ENCODE peak calls at places on chromosomes 2 and 18, in four cellular contexts. V is HCT116, H is PC-9, B is mammary epithelial cell. N is an unnamed sample.

GRCh38 chr18:8814206-8814605 is 108.8 kb downstream of the MTCL1 start:
- DNase-seq in V (no peak), H (no peak), B (no peak), N (no peak)

GRCh38 chr18:30730915-30731314 is 311.6 kb downstream of the DSC3 start:
- DNase-seq in V (no peak), H (no peak), B (no peak), N (no peak)

GRCh38 chr2:45904267-45904921 is 252.9 kb downstream of the PRKCE start:
- DNase-seq in V (no peak), H (no peak), B (no peak), N (no peak)

GRCh38 chr2:216499641-216500218 is 1.1 kb downstream of the RPL37A start:
- DNase-seq in V (no peak), H (no peak), B (no peak), N (no peak)

GRCh38 chr2:98282109-98282508 is 64.1 kb upstream of the CNGA3 start:
- DNase-seq in V (no peak), H (no peak), B (peak), N (no peak)

GRCh38 chr2:40259900-40260299 is 192.0 kb downstream of the SLC8A1 start:
- DNase-seq in V (no peak), H (no peak), B (no peak), N (no peak)

GRCh38 chr2:37653805-37654378 is 17.6 kb downstream of the CDC42EP3 start:
- DNase-seq in V (no peak), H (no peak), B (peak), N (no peak)

GRCh38 chr2:170968205-170969003 is 39.4 kb downstream of the GORASP2 start:
- DNase-seq in V (no peak), H (no peak), B (no peak), N (no peak)

GRCh38 chr2:240992572-240993291 is 5.7 kb upstream of the SNED1 start:
- DNase-seq in V (no peak), H (no peak), B (no peak), N (no peak)

GRCh38 chr2:68330691-68331090 is 10.9 kb upstream of the CNRIP1 start:
- DNase-seq in V (no peak), H (no peak), B (no peak), N (no peak)

GRCh38 chr2:79860233-79861058 is 347.6 kb downstream of the CTNNA2 start:
- DNase-seq in V (no peak), H (no peak), B (no peak), N (no peak)

GRCh38 chr2:103860016-103860415 is 993.9 kb upstream of the POU3F3 start:
- DNase-seq in V (no peak), H (no peak), B (no peak), N (no peak)

GRCh38 chr2:239725551-239725890 is 299.6 kb downstream of the NDUFA10 start:
- DNase-seq in V (no peak), H (no peak), B (no peak), N (no peak)

GRCh38 chr2:43142921-43143438 is 83.4 kb downstream of the ZFP36L2 start:
- DNase-seq in V (peak), H (peak), B (no peak), N (no peak)

GRCh38 chr2:26033270-26033768 is 565 bp upstream of the RAB10 start:
- DNase-seq in V (peak), H (peak), B (peak), N (peak)

DNA sequence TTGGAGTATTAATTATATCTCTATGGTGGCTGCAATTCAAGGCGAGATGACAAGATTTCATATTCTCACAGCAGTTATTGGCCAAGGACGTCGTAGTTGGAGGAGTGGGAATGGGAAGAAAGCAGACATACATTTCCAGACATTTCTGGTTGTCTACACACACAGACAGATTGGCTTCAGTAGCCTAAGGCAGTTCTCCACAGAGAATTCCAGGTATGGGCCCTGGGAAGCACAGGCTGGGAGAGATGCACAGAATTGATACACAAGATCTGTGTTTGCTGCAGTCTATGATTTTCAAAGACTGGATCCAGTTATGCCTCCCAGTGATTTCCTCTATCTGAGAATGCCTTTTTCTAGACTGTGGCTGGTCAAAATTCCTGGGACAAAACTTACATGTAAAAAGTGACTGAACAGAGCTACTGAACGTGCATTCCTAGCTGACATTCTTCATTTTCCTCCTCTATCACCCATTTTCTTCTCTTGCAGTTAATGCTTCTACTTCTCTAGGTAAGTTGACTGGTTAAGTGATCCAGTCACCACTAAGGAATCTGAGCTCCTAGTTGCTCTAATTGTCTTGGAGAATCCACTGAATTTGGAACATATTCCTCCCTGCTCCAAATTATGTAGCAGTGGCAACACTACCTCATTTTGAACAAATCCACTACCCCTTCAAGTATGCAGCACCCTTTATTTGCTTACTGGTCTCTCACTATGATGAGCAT is 386.7 kb upstream of the CDH7 start:
- DNase-seq in V (no peak), H (no peak), B (no peak), N (no peak)
- TF ChIP-seq CTCF in V (no peak), H (no peak), B (no peak), N (no peak)

GRCh38 chr18:28177828-28178635 is 1.1 kb upstream of the CDH2 start:
- DNase-seq in V (no peak), H (no peak), B (peak), N (no peak)
- TF ChIP-seq EZH2 in V (no peak), H (no peak), B (peak), N (peak)

DNA sequence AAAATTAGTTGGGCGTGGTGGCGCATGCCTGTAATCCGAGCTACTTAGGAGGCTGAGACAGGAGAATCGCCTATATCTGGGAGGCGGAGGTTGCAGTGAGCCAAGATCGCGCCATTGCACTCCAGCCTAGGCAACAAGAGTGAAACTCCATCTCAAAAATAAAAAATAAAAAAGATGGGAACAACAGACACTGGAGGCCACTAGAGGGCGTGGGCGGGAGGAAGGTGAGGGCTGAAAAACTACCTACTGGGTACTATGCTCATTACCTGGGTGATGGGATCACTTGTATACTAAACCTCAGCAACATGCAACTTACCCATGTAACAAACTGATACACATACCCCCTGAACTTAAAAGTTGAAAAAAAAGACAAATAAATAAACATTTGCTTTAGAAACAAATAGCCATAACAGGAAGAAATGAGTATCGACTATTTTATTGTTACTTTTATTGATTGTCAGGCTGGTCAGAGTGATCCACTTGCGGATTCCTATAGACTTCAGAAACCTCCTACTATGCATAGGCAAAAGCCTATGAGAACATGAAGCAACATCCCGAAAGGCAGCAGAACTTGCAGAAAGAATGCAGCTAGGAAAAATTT is 61.0 kb downstream of the TMEM163 start:
- DNase-seq in V (peak), H (no peak), B (no peak), N (no peak)
- TF ChIP-seq CTCF in V (peak), H (peak), B (peak), N (peak)

GRCh38 chr2:71453404-71454220 is at the start of gene DYSF:
- DNase-seq in V (no peak), H (peak), B (peak), N (no peak)

GRCh38 chr2:71452565-71452964 is 796 bp upstream of the DYSF start:
- DNase-seq in V (peak), H (peak), B (peak), N (peak)

GRCh38 chr2:71455741-71456569 is 2.6 kb downstream of the DYSF start:
- DNase-seq in V (no peak), H (no peak), B (no peak), N (no peak)

GRCh38 chr2:71455011-71455740 is 1.8 kb downstream of the DYSF start:
- DNase-seq in V (no peak), H (no peak), B (no peak), N (no peak)

GRCh38 chr2:71454221-71455010 is 1.1 kb downstream of the DYSF start:
- DNase-seq in V (no peak), H (no peak), B (no peak), N (no peak)
- TF ChIP-seq EZH2 in V (no peak), H (no peak), B (no peak), N (no peak)

DNA sequence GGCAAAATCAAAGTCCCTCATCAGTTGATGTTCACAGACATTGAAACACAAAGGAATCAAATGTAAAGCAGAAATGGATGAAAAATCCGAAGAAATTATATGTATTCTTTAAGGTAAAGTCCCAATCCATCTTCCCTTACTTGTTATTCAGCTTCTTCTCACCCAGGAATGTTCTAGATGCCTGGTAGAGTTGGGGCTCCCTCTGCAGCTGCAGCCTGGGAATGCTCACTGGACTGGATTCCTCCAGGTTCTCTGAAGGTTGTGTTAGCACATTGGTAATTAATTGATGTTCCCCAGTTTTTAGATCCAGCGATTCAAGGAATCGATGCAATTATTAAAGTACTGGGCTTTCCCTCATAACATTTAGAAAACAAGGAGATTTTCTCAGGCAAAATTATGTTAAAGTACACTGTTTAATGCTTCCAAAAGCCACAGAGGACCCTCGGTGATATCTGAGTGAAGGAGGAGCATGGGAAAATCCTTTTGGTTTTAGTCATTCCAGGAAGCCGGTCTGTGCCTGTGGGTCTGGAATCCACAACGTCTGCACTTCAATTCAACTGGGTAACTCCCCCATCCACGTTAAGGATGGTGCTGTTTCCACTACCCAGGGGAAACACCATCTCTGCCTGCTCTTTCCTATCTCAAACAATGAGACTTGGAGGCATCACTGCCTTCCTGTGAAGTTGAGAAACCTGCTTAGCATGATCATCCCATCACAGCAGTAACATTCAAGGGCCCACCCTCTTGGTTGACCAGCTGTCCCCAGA is 22.0 kb downstream of the NTSR2 start:
- DNase-seq in V (no peak), H (no peak), B (peak), N (no peak)
- TF ChIP-seq CTCF in V (peak), H (peak), B (peak), N (no peak)

GRCh38 chr2:173866858-173867620 is 98.1 kb downstream of the SP3 start:
- DNase-seq in V (no peak), H (no peak), B (no peak), N (no peak)
- TF ChIP-seq EZH2 in V (no peak), H (no peak), B (no peak), N (no peak)

DNA sequence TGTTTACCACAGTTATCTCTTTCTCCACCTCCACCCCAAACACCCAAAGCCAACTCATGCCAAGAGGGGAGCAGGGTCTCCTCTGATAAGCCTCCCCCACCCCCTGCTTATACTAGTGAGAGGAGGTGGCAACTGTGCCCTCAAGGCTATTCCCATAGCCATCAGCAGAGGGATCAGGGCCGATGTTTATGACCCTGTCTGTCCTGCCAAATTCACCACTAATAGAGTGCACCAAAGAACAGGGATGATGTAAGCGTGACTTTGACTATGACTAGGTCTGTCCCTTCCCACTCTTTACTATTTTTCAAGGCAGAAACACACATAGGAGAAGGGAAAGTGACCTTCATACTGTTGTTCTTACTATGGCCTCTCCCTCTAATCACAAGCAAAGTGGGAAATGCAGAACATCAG is 74.6 kb downstream of the CLHC1 start:
- DNase-seq in V (no peak), H (no peak), B (peak), N (no peak)
- TF ChIP-seq CTCF in V (no peak), H (no peak), B (no peak), N (peak)

GRCh38 chr2:235026137-235026536 is 74.3 kb downstream of the SH3BP4 start:
- DNase-seq in V (peak), H (peak), B (peak), N (peak)
- TF ChIP-seq EZH2 in V (no peak), H (no peak), B (no peak), N (no peak)

GRCh38 chr2:101151859-101152194 is 645 bp upstream of the TBC1D8 start:
- DNase-seq in V (no peak), H (no peak), B (no peak), N (no peak)

GRCh38 chr2:101148777-101149176 is 2.4 kb downstream of the TBC1D8 start:
- DNase-seq in V (no peak), H (no peak), B (no peak), N (no peak)

GRCh38 chr2:101149241-101150192 is 1.7 kb downstream of the TBC1D8 start:
- DNase-seq in V (no peak), H (peak), B (peak), N (no peak)

GRCh38 chr2:101151141-101151858 is at the start of gene TBC1D8:
- DNase-seq in V (peak), H (peak), B (peak), N (no peak)

GRCh38 chr2:101150306-101151140 is 659 bp downstream of the TBC1D8 start:
- DNase-seq in V (no peak), H (no peak), B (no peak), N (no peak)
- TF ChIP-seq CTCF in V (no peak), H (no peak), B (peak), N (no peak)

DNA sequence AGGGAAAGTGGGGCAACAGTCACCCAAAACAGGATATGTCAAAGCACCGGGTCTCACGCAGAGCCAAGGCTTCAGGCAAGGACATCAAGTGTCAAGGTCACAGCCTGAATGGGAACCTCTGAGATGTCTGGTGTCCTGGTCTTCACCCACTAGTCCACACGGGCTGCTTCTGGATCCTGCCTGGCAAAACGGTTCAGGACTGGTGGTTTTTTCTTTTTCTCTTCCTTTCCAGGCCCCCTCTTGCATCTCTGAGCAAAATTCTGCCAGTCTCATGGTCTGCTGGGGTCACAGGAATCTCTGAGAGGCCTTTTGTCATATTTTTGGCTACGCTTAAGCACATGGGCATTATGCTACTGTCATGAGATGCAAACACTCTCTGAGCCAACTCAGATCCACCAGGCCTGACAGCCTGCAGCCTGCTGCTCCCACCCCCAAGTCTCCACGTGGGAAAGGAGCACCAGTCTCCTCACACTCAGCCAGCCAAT is 518.2 kb upstream of the ZEB2 start:
- DNase-seq in V (no peak), H (no peak), B (no peak), N (no peak)
- TF ChIP-seq EZH2 in V (no peak), H (no peak), B (no peak), N (no peak)

N was measured in keratinocyte.